ENCODE peak calls at places on chromosomes 5 and 9, in nine cellular contexts. M is endodermal cell; E is uterus; K is K562; O is mesendoderm; B is PC-3; N is effector memory CD4-positive, alpha-beta T cell; R is Karpas-422; G is thoracic aorta. I is an unnamed sample.
A peak's percentile ranks its signal among the peaks of the same experiment; 100 is the strongest.

GRCh38 chr9:120851386-120851922 is 8.7 kb upstream of the PSMD5 start:
- DNase-seq in M (no peak), E (no peak), K (no peak), O (no peak), B (no peak), N (no peak), R (no peak), G (no peak), I (no peak)

GRCh38 chr5:40430112-40430725 is 249.5 kb upstream of the PTGER4 start:
- DNase-seq in M (no peak), E (no peak), K (no peak), O (no peak), B (no peak), N (no peak), R (no peak), G (no peak), I (no peak)

GRCh38 chr5:176650354-176650884 is 3.1 kb downstream of the TSPAN17 start:
- DNase-seq in M (peak; percentile 76), E (no peak), K (peak; percentile 88), O (peak; percentile 51), B (no peak), N (no peak), R (no peak), G (no peak), I (no peak)

GRCh38 chr9:31821583-31821982 is 562.9 kb upstream of the ACO1 start:
- DNase-seq in M (no peak), E (no peak), K (no peak), O (no peak), B (no peak), N (no peak), R (no peak), G (no peak), I (no peak)

GRCh38 chr5:132437604-132438275 is 52.8 kb downstream of the IRF1 start:
- DNase-seq in M (peak; percentile 83), E (peak; percentile 83), K (peak; percentile 85), O (peak; percentile 94), B (no peak), N (peak; percentile 39), R (peak; percentile 60), G (no peak), I (peak; percentile 44)

GRCh38 chr9:35684921-35685320 is 4.8 kb downstream of the TPM2 start:
- DNase-seq in M (no peak), E (no peak), K (no peak), O (no peak), B (no peak), N (no peak), R (no peak), G (no peak), I (no peak)

GRCh38 chr9:85401998-85402397 is 339.8 kb downstream of the AGTPBP1 start:
- DNase-seq in M (no peak), E (no peak), K (no peak), O (peak; percentile 55), B (peak; percentile 38), N (no peak), R (no peak), G (no peak), I (no peak)

GRCh38 chr5:166166071-166166470 is 2125.4 kb upstream of the WWC1 start:
- DNase-seq in M (no peak), E (no peak), K (no peak), O (peak; percentile 3), B (no peak), N (no peak), R (no peak), G (no peak), I (no peak)

GRCh38 chr9:91151741-91152095 is 210.0 kb downstream of the AUH start:
- DNase-seq in M (no peak), E (no peak), K (no peak), O (no peak), B (no peak), N (no peak), R (no peak), G (no peak), I (no peak)

GRCh38 chr5:76175051-76175666 is 92.0 kb downstream of the SV2C start:
- DNase-seq in M (peak; percentile 89), E (no peak), K (peak; percentile 68), O (peak; percentile 75), B (peak; percentile 57), N (peak; percentile 15), R (peak; percentile 80), G (no peak), I (peak; percentile 25)

GRCh38 chr5:51201024-51201423 is 182.2 kb upstream of the ISL1 start:
- DNase-seq in M (no peak), E (no peak), K (no peak), O (no peak), B (no peak), N (no peak), R (no peak), G (no peak), I (no peak)

GRCh38 chr5:138979684-138980275 is 104.6 kb upstream of the LRRTM2 start:
- DNase-seq in M (peak; percentile 41), E (no peak), K (no peak), O (no peak), B (no peak), N (no peak), R (no peak), G (no peak), I (peak; percentile 34)

GRCh38 chr5:122756263-122756911 is 18.5 kb upstream of the SNX2 start:
- DNase-seq in M (no peak), E (no peak), K (no peak), O (peak; percentile 66), B (peak; percentile 42), N (no peak), R (no peak), G (no peak), I (no peak)

GRCh38 chr9:36018755-36019720 is 17.7 kb upstream of the RECK start:
- DNase-seq in M (no peak), E (no peak), K (no peak), O (no peak), B (no peak), N (no peak), R (no peak), G (no peak), I (no peak)

GRCh38 chr5:160311491-160312138 is 749 bp downstream of the CCNJL start:
- DNase-seq in M (no peak), E (peak; percentile 18), K (no peak), O (peak; percentile 28), B (no peak), N (no peak), R (no peak), G (no peak), I (no peak)

DNA sequence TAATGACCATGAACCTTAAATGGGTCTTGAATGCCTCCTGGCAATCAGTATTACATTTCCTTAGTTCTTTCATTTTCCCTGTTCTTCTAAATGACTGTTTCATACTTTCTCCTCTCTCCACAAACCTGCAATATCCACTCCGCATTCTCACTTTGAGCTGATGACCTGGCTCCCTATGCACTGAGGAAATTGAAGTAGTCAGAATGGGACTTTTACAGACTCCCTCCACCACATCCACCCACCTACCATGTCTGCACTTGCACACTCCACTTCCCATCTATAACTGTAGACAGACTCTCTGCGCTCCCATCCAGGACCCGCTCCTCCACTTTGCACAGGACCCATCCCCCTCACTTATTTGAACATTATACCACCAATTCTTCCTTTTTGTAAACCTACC is 36.2 kb upstream of the GZMA start:
- DNase-seq in M (no peak), E (no peak), K (no peak), O (no peak), B (no peak), N (no peak), R (no peak), G (no peak), I (no peak)
- H3K27ac ChIP-seq in M (no peak overlapping the region), E (no peak overlapping the region), K (no peak overlapping the region), O (peak overlapping the region; percentile 11), B (no peak overlapping the region), N (no peak overlapping the region), R (no peak overlapping the region), G (no peak overlapping the region), I (no peak overlapping the region)

DNA sequence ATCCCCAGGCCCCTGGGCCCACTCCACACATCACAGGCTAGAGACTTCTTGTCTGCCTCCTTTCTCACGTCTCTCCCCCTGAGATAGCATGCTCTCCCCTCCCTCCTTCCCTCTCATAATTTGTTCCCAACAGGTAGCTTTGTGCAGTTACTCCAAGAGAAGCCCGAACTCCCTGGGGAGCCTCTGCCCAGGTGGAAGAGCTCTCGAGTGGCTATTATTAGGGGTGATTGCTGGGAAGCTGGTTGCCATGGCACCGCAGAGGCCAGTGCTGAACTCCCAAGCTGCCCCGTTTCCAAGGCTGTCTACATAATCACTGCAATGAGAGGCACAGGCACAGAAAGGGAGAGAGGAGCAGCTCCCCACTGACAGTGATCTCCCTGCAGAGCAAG is 104.7 kb upstream of the GPR151 start:
- DNase-seq in M (peak; percentile 58), E (no peak), K (no peak), O (no peak), B (no peak), N (no peak), R (no peak), G (no peak), I (no peak)
- H3K4me1 ChIP-seq in M (no peaks in the 10 kb centered on the region), E (no peaks in the 10 kb centered on the region), K (no peaks in the 10 kb centered on the region), O (no peaks in the 10 kb centered on the region), B (no peaks in the 10 kb centered on the region), N (no peaks in the 10 kb centered on the region), R (no peaks in the 10 kb centered on the region), G (no peaks in the 10 kb centered on the region), I (no peaks in the 10 kb centered on the region)

DNA sequence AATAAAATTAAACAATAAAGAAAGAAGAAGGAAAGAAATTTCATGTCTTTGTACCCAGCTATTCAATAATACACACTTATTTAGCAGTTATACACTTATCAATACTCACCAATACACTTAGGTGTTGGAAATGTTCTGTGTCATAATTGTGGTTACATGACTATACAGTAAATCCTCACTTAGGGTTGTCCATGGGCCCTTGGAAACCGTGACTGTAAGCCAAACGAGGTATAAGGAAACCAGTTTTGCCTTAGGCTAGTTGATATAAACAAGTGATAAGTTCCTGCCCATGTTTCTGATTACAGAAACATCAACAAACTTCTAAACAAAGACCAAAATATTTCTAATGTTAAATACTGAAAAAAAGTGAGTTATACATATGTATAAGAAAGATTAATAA is 10.0 kb upstream of the SLCO4C1 start:
- DNase-seq in M (no peak), E (no peak), K (no peak), O (no peak), B (no peak), N (no peak), R (no peak), G (no peak), I (no peak)
- H3K4me3 ChIP-seq in M (no peak overlapping the region), E (no peak overlapping the region), K (no peak overlapping the region), O (no peak overlapping the region), B (no peak overlapping the region), N (no peak overlapping the region), R (no peak overlapping the region), G (no peak overlapping the region), I (no peak overlapping the region)

GRCh38 chr9:75039804-75040203 is 11.7 kb upstream of the CARNMT1 start:
- DNase-seq in M (no peak), E (no peak), K (no peak), O (no peak), B (no peak), N (no peak), R (no peak), G (no peak), I (no peak)
- H3K27ac ChIP-seq in M (no peak overlapping the region), E (no peak overlapping the region), K (no peak overlapping the region), O (no peak overlapping the region), B (no peak overlapping the region), N (no peak overlapping the region), R (no peak overlapping the region), G (no peak overlapping the region), I (no peak overlapping the region)

I was measured in CD4-positive, CD25-positive, alpha-beta regulatory T cell.